ENCODE peak calls at places on chromosomes 2 and 18, in ten cellular contexts. B, H, E, O, Y, K, N, D, I and Q are unnamed samples.
A peak's percentile ranks its signal among the peaks of the same experiment; 100 is the strongest.

GRCh38 chr2:25566694-25567093 is 106.7 kb downstream of the DTNB start:
- DNase-seq in B (peak; percentile 35), H (peak; percentile 47), E (peak; percentile 48), O (peak; percentile 31), Y (no peak), K (no peak), N (peak; percentile 41), D (peak; percentile 81), I (no peak), Q (no peak)

GRCh38 chr2:219713110-219713509 is 85.7 kb downstream of the SLC4A3 start:
- DNase-seq in B (no peak), H (no peak), E (peak; percentile 52), O (no peak), Y (peak; percentile 36), K (no peak), N (no peak), D (peak; percentile 65), I (no peak), Q (no peak)

GRCh38 chr18:68148862-68149261 is 566.0 kb downstream of the TMX3 start:
- DNase-seq in B (no peak), H (no peak), E (no peak), O (no peak), Y (no peak), K (no peak), N (no peak), D (no peak), I (no peak), Q (no peak)

GRCh38 chr2:86646865-86647264 is 23.2 kb upstream of the RNF103 start:
- DNase-seq in B (no peak), H (no peak), E (no peak), O (no peak), Y (no peak), K (no peak), N (no peak), D (no peak), I (no peak), Q (no peak)

GRCh38 chr2:110858135-110858737 is 125.9 kb downstream of the ACOXL start:
- DNase-seq in B (peak; percentile 54), H (no peak), E (no peak), O (no peak), Y (no peak), K (no peak), N (no peak), D (no peak), I (no peak), Q (no peak)

GRCh38 chr2:205989291-205990071 is 96.5 kb downstream of the INO80D start:
- DNase-seq in B (no peak), H (no peak), E (no peak), O (no peak), Y (peak; percentile 48), K (no peak), N (no peak), D (no peak), I (no peak), Q (no peak)

GRCh38 chr2:60875520-60875919 is 5.9 kb upstream of the REL start:
- DNase-seq in B (no peak), H (no peak), E (no peak), O (no peak), Y (no peak), K (no peak), N (no peak), D (no peak), I (no peak), Q (no peak)

GRCh38 chr2:10962004-10962403 is 50.3 kb downstream of the KCNF1 start:
- DNase-seq in B (no peak), H (no peak), E (no peak), O (no peak), Y (no peak), K (no peak), N (no peak), D (no peak), I (no peak), Q (no peak)

GRCh38 chr2:223954401-223954800 is 2.9 kb upstream of the MRPL44 start:
- DNase-seq in B (no peak), H (no peak), E (peak; percentile 94), O (no peak), Y (peak; percentile 14), K (no peak), N (no peak), D (peak; percentile 23), I (no peak), Q (no peak)

GRCh38 chr2:152189622-152190495 is 14.3 kb upstream of the STAM2 start:
- DNase-seq in B (peak; percentile 35), H (peak; percentile 60), E (peak; percentile 77), O (peak; percentile 26), Y (peak; percentile 71), K (peak; percentile 44), N (peak; percentile 28), D (peak; percentile 74), I (no peak), Q (no peak)

GRCh38 chr2:159497256-159497655 is 119.1 kb downstream of the BAZ2B start:
- DNase-seq in B (no peak), H (peak; percentile 31), E (peak; percentile 95), O (no peak), Y (peak; percentile 41), K (no peak), N (peak; percentile 29), D (peak; percentile 85), I (no peak), Q (peak; percentile 37)

DNA sequence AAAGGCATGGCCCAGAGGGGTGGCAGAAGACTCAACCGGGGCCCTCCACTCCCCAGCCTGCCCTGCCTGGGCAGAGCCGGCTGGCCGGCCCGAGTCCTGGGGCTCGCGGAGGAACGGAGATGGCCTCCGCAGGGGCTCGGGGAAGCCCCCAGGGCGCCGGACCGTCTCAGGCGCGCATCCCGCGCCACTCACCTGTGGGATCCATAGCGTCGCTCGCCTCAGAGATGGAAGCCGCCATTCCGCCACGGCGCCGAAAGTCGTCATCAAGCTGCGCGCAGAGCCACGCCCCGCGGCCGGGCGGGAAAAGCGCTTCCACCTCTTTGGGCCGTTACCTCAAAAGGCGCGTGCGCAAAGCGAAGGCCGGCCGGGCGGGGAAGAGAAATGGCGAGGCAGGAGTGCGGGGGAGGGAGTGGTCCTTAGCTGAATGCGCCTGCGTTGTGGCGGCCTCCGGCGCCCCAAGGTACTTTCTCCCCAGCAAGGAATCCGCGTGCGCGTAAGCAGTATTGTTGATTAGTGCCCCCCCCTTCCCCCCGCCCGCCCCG is at the start of gene SMPD4:
- DNase-seq in B (peak; percentile 98), H (peak; percentile 98), E (peak; percentile 93), O (peak; percentile 94), Y (peak; percentile 96), K (peak; percentile 97), N (peak; percentile 97), D (peak; percentile 95), I (peak; percentile 98), Q (peak; percentile 99)
- TF ChIP-seq POLR2A in B (peak; percentile 55), H (peak; percentile 19), E (peak; percentile 30), O (no peak), Y (peak; percentile 68), K (peak; percentile 34), N (no peak), D (peak; percentile 18), I (no peak), Q (no peak)

GRCh38 chr2:145914716-145915115 is 1394.8 kb upstream of the ZEB2 start:
- DNase-seq in B (no peak), H (no peak), E (no peak), O (no peak), Y (no peak), K (no peak), N (no peak), D (no peak), I (no peak), Q (no peak)

GRCh38 chr2:145916799-145917198 is 1396.9 kb upstream of the ZEB2 start:
- DNase-seq in B (no peak), H (no peak), E (no peak), O (no peak), Y (no peak), K (no peak), N (no peak), D (no peak), I (no peak), Q (no peak)

GRCh38 chr2:145918951-145919350 is 1399.0 kb upstream of the ZEB2 start:
- DNase-seq in B (no peak), H (no peak), E (no peak), O (no peak), Y (no peak), K (no peak), N (no peak), D (no peak), I (no peak), Q (no peak)

DNA sequence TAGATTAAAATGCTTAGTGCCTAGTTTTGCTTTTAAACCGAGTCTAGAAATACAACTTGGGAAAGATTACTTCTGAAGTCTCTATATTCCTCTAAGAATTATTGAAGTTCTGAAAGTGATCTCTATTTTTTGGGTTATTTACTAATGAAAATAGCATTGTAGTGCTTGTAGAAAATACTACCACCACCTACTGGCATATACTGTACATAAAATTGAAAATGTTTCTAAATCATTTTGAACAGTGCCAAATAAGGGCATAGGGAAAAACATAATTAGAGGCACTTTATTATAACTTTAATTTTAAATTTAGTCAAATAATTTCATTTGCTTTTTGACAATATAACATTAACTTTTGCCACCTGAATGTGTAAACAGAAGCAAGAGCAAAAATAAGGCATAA is 1399.6 kb upstream of the ZEB2 start:
- DNase-seq in B (no peak), H (no peak), E (peak; percentile 8), O (no peak), Y (no peak), K (no peak), N (no peak), D (no peak), I (no peak), Q (no peak)
- TF ChIP-seq CTCF in B (no peak), H (no peak), E (peak; percentile 34), O (no peak), Y (peak; percentile 41), K (no peak), N (peak; percentile 40), D (no peak), I (no peak), Q (no peak)

DNA sequence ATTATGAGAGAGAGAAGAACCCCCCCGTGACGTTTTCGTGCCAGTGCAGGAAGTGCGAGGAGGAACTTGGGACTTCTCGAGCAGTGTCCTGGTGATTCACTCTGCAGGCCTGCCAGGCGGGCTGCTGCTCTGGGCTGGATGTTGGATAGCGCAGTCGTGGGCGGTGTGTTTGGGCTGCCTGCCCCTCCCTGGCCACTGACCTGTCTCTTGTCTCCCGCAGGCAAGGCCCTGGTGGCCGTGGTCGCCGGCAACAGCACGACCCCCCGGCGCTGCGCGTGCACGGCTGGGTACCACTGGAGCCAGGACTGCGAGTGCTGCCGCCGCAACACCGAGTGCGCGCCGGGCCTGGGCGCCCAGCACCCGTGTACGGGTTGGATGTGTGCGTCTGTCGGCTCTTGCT is 29.1 kb downstream of the TNFRSF11A start:
- DNase-seq in B (no peak), H (no peak), E (no peak), O (no peak), Y (no peak), K (no peak), N (no peak), D (no peak), I (no peak), Q (no peak)
- H3K4me3 ChIP-seq in B (no peak overlapping the region), H (no peak overlapping the region), E (no peak overlapping the region), O (no peak overlapping the region), Y (no peak overlapping the region), K (no peak overlapping the region), N (no peak overlapping the region), D (no peak overlapping the region), I (no peak overlapping the region), Q (no peak overlapping the region)

DNA sequence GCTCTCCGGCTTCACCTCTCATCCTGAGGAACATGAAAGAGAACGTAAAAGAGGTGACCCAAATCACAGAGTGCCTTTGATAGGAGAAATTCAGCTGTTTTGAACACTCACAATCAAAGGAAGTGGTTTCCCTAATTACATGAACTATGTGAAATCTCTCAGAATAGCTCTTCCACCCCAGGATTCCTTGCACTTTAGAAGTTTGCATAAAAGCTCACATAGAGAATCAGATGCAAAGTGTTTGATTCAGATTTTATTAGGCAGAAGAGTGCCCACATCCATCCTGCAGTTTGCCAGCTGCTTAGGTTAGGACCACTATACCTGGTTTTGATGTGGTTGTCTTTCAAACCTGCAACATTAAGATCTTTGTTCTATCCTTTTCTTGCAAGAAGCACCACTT is 61.0 kb downstream of the MAP3K20 start:
- DNase-seq in B (no peak), H (no peak), E (no peak), O (no peak), Y (no peak), K (no peak), N (no peak), D (no peak), I (no peak), Q (no peak)
- TF ChIP-seq POLR2A in B (no peak), H (no peak), E (no peak), O (no peak), Y (no peak), K (no peak), N (no peak), D (no peak), I (no peak), Q (no peak)